ENCODE peak calls at places on chromosomes 6 and 20, in five cellular contexts. C is A549, X is NCI-H2029, S is astrocyte of the cerebellum, I is HS-5. H is an unnamed sample.

GRCh38 chr20:57986776-57987175 is 241.7 kb downstream of the ANKRD60 start:
- DNase-seq in X (no peak), C (no peak), S (no peak), I (no peak), H (no peak)

GRCh38 chr20:62858059-62858458 is 3.6 kb downstream of the TCFL5 start:
- DNase-seq in S (no peak), I (no peak), X (no peak), C (no peak), H (no peak)

GRCh38 chr6:88381289-88381642 is 215.1 kb upstream of the CNR1 start:
- DNase-seq in I (no peak), C (no peak), X (no peak), S (no peak), H (no peak)

GRCh38 chr20:21286775-21287174 is 16.4 kb upstream of the XRN2 start:
- DNase-seq in S (no peak), I (no peak), C (no peak), X (no peak), H (no peak)

GRCh38 chr6:70790483-70790882 is 122.8 kb downstream of the SMAP1 start:
- DNase-seq in C (no peak), S (no peak), I (no peak), X (no peak), H (no peak)

GRCh38 chr20:4415281-4415680 is 306.4 kb upstream of the PRND start:
- DNase-seq in S (no peak), I (no peak), X (no peak), C (no peak), H (no peak)

GRCh38 chr20:12252793-12253192 is 335.1 kb downstream of the BTBD3 start:
- DNase-seq in X (no peak), C (no peak), S (peak; percentile 76), I (no peak), H (no peak)

GRCh38 chr6:166112580-166112979 is 55.1 kb downstream of the TBXT start:
- DNase-seq in C (peak; percentile 71), I (no peak), X (no peak), S (peak; percentile 86), H (no peak)

GRCh38 chr20:37598101-37598530 is 70.4 kb upstream of the BLCAP start:
- DNase-seq in S (no peak), I (no peak), C (no peak), X (no peak), H (no peak)

GRCh38 chr6:136775548-136775947 is 16.7 kb downstream of the MAP3K5 start:
- DNase-seq in X (no peak), S (no peak), I (no peak), C (no peak), H (no peak)